ENCODE peak calls at places on chromosomes 5 and 9, in nine cellular contexts. Q is stimulated activated CD4-positive, alpha-beta T cell treated with anti-CD3 and anti-CD28 coated beads, Interleukin-15, amount 100 ng/mL, for 48 hours; T is lower leg skin; B is C1 segment of cervical spinal cord; R is activated naive CD8-positive, alpha-beta T cell treated with anti-CD3 and anti-CD28 coated beads, Interleukin-2, amount 50 U/mL, for 24 hours; O is WTC11; J is tibial nerve; V is Ammon's horn; N is ELR. S is an unnamed sample.

GRCh38 chr9:13397661-13398060 is 118.2 kb upstream of the MPDZ start:
- DNase-seq in Q (no peak), T (no peak), B (no peak), R (no peak), O (no peak), J (no peak), V (no peak), N (no peak), S (no peak)

GRCh38 chr5:72065751-72066255 is 41.5 kb upstream of the MAP1B start:
- DNase-seq in Q (no peak), T (no peak), B (no peak), R (no peak), O (peak), J (no peak), V (no peak), N (peak), S (no peak)

GRCh38 chr5:169576181-169576598 is 7.4 kb upstream of the SPDL1 start:
- DNase-seq in Q (no peak), T (no peak), B (no peak), R (no peak), O (no peak), J (no peak), V (no peak), N (peak), S (no peak)

GRCh38 chr9:133457748-133458147 is 2.0 kb upstream of the CACFD1 start:
- DNase-seq in Q (no peak), T (no peak), B (no peak), R (no peak), O (peak), J (no peak), V (no peak), N (no peak), S (no peak)

GRCh38 chr5:1380011-1380817 is 35.3 kb upstream of the CLPTM1L start:
- DNase-seq in Q (peak), T (no peak), B (no peak), R (peak), O (peak), J (no peak), V (peak), N (no peak), S (no peak)

GRCh38 chr5:107011530-107012115 is 659.1 kb downstream of the EFNA5 start:
- DNase-seq in Q (no peak), T (no peak), B (no peak), R (no peak), O (no peak), J (no peak), V (peak), N (no peak), S (peak)

GRCh38 chr9:127754761-127755557 is 19.9 kb upstream of the TOR2A start:
- DNase-seq in Q (no peak), T (no peak), B (no peak), R (no peak), O (peak), J (no peak), V (no peak), N (no peak), S (no peak)

GRCh38 chr9:105205787-105206511 is 38.5 kb upstream of the SLC44A1 start:
- DNase-seq in Q (no peak), T (peak), B (no peak), R (no peak), O (no peak), J (peak), V (peak), N (peak), S (peak)

GRCh38 chr5:33375900-33376299 is 64.9 kb upstream of the TARS1 start:
- DNase-seq in Q (no peak), T (no peak), B (no peak), R (no peak), O (no peak), J (no peak), V (no peak), N (no peak), S (no peak)

GRCh38 chr9:135363556-135363955 is 116.0 kb upstream of the PPP1R26 start:
- DNase-seq in Q (no peak), T (no peak), B (no peak), R (no peak), O (no peak), J (no peak), V (no peak), N (no peak), S (no peak)

GRCh38 chr9:89983411-89983810 is 378.6 kb downstream of the GADD45G start:
- DNase-seq in Q (no peak), T (no peak), B (no peak), R (no peak), O (no peak), J (no peak), V (no peak), N (no peak), S (no peak)

GRCh38 chr9:98172604-98173003 is 19.8 kb downstream of the CORO2A start:
- DNase-seq in Q (no peak), T (no peak), B (no peak), R (no peak), O (no peak), J (no peak), V (no peak), N (no peak), S (no peak)

GRCh38 chr5:154370119-154370518 is 75.7 kb upstream of the SAP30L start:
- DNase-seq in Q (no peak), T (no peak), B (no peak), R (no peak), O (no peak), J (no peak), V (no peak), N (peak), S (no peak)

GRCh38 chr9:114221706-114222465 is 66.5 kb downstream of the COL27A1 start:
- DNase-seq in Q (no peak), T (no peak), B (no peak), R (no peak), O (no peak), J (no peak), V (no peak), N (peak), S (no peak)